ENCODE peak calls at places on chromosomes 6 and 20, in five cellular contexts. I is astrocyte, F is fibroblast of the aortic adventitia, A is GM10248, X is fibroblast of lung. B is an unnamed sample.

GRCh38 chr20:10857362-10858070 is 183.7 kb upstream of the JAG1 start:
- DNase-seq in I (peak), X (peak), A (no peak), F (peak), B (no peak)

GRCh38 chr6:158707826-158708225 is 58.0 kb downstream of the SYTL3 start:
- DNase-seq in I (peak), X (peak), F (no peak), A (no peak), B (no peak)

GRCh38 chr6:145506554-145506953 is 228.8 kb downstream of the EPM2A start:
- DNase-seq in F (peak), I (no peak), X (no peak), A (no peak), B (no peak)

GRCh38 chr20:46681032-46681854 is 8.0 kb downstream of the TP53RK start:
- DNase-seq in F (peak), I (no peak), X (peak), A (peak), B (peak)

GRCh38 chr20:62455929-62456328 is 19.9 kb downstream of the GATA5 start:
- DNase-seq in A (no peak), I (no peak), X (no peak), F (no peak), B (no peak)

GRCh38 chr6:72084992-72085569 is 198.7 kb downstream of the RIMS1 start:
- DNase-seq in X (peak), F (peak), A (no peak), I (peak), B (no peak)

GRCh38 chr6:52317841-52318581 is 33.5 kb upstream of the MCM3 start:
- DNase-seq in A (peak), X (peak), F (peak), I (peak), B (no peak)

GRCh38 chr6:76814496-76815458 is 648.5 kb downstream of the HTR1B start:
- DNase-seq in X (no peak), A (no peak), F (peak), I (no peak), B (no peak)

GRCh38 chr20:7346562-7346961 is 579.1 kb downstream of the BMP2 start:
- DNase-seq in I (no peak), A (no peak), F (peak), X (no peak), B (no peak)

GRCh38 chr20:44297721-44298120 is 13.3 kb downstream of the FITM2 start:
- DNase-seq in I (no peak), X (no peak), F (no peak), A (no peak), B (no peak)

GRCh38 chr6:107230024-107230423 is 114.7 kb upstream of the BEND3 start:
- DNase-seq in F (no peak), A (no peak), X (peak), I (no peak), B (no peak)

GRCh38 chr20:62874745-62875344 is 13.2 kb upstream of the TCFL5 start:
- DNase-seq in F (no peak), X (no peak), A (no peak), I (no peak), B (no peak)

GRCh38 chr20:5504061-5504739 is 187.4 kb upstream of the PROKR2 start:
- DNase-seq in F (peak), A (peak), I (peak), X (peak), B (no peak)

GRCh38 chr20:35871311-35871771 is 83.0 kb downstream of the SCAND1 start:
- DNase-seq in F (peak), X (peak), A (no peak), I (peak), B (no peak)

GRCh38 chr20:61513124-61514017 is 261.3 kb downstream of the CDH4 start:
- DNase-seq in F (no peak), A (no peak), X (no peak), I (no peak), B (no peak)

GRCh38 chr20:1299522-1299921 is 29.4 kb downstream of the SDCBP2 start:
- DNase-seq in A (peak), I (no peak), F (no peak), X (no peak), B (no peak)

GRCh38 chr20:51531141-51531710 is 11.3 kb downstream of the NFATC2 start:
- DNase-seq in A (peak), X (no peak), I (peak), F (no peak), B (peak)

GRCh38 chr6:33248643-33248931 is 23.1 kb downstream of the VPS52 start:
- DNase-seq in F (no peak), I (peak), A (no peak), X (no peak), B (no peak)

GRCh38 chr20:40561187-40561586 is 127.8 kb downstream of the MAFB start:
- DNase-seq in A (no peak), X (no peak), F (no peak), I (no peak), B (no peak)

B was measured in stimulated activated naive B cell treated with anti-CD40 and anti-IgM and Interleukin-4, amounts not matched to agents 10 μg/mL and 1 μg/mL and 100 μg/mL, for 72 hours.